ENCODE peak calls at places on chromosome 20, in five cellular contexts. One of them, this sample, is unnamed.

GRCh38 chr20:23507346-23507745 is 16.4 kb downstream of the CST8 start:
- DNase-seq in GM12891: no peak
- DNase-seq in GM12892: no peak
- DNase-seq in HCT116: no peak
- DNase-seq in GM23338: peak; percentile 36
- DNase-seq in this sample: no peak

GRCh38 chr20:53750827-53751393 is 157.3 kb upstream of the ZNF217 start:
- DNase-seq in GM23338: no peak
- DNase-seq in HCT116: no peak
- DNase-seq in GM12892: no peak
- DNase-seq in GM12891: no peak
- DNase-seq in this sample: peak; percentile 60

GRCh38 chr20:9059931-9060330 is 9.0 kb upstream of the PLCB4 start:
- DNase-seq in HCT116: no peak
- DNase-seq in GM12891: no peak
- DNase-seq in GM12892: no peak
- DNase-seq in GM23338: no peak
- DNase-seq in this sample: no peak

GRCh38 chr20:6104493-6105188 is 18.2 kb downstream of the FERMT1 start:
- DNase-seq in GM12892: no peak
- DNase-seq in GM23338: no peak
- DNase-seq in HCT116: no peak
- DNase-seq in GM12891: no peak
- DNase-seq in this sample: no peak

GRCh38 chr20:35602851-35603495 is 12.7 kb upstream of the SPAG4 start:
- DNase-seq in GM12892: no peak
- DNase-seq in HCT116: no peak
- DNase-seq in GM23338: no peak
- DNase-seq in GM12891: no peak
- DNase-seq in this sample: no peak

GRCh38 chr20:7609250-7609649 is 331.0 kb downstream of the HAO1 start:
- DNase-seq in GM12892: no peak
- DNase-seq in GM12891: no peak
- DNase-seq in GM23338: no peak
- DNase-seq in HCT116: no peak
- DNase-seq in this sample: no peak

GRCh38 chr20:62032606-62033368 is 32.9 kb downstream of the TAF4 start:
- DNase-seq in HCT116: no peak
- DNase-seq in GM12892: no peak
- DNase-seq in GM12891: no peak
- DNase-seq in GM23338: no peak
- DNase-seq in this sample: no peak

GRCh38 chr20:44810061-44810390 is 320 bp downstream of the RIMS4 start:
- DNase-seq in GM12891: peak; percentile 30
- DNase-seq in GM23338: peak; percentile 43
- DNase-seq in HCT116: no peak
- DNase-seq in GM12892: no peak
- DNase-seq in this sample: no peak

GRCh38 chr20:42701948-42702347 is 487.8 kb downstream of the PTPRT start:
- DNase-seq in GM12892: no peak
- DNase-seq in HCT116: no peak
- DNase-seq in GM12891: no peak
- DNase-seq in GM23338: no peak
- DNase-seq in this sample: no peak

GRCh38 chr20:35296101-35296554 is 3.9 kb upstream of the FAM83C start:
- DNase-seq in GM12892: no peak
- DNase-seq in HCT116: no peak
- DNase-seq in GM12891: no peak
- DNase-seq in GM23338: peak; percentile 23
- DNase-seq in this sample: no peak

GRCh38 chr20:57179265-57179664 is 87.2 kb downstream of the BMP7 start:
- DNase-seq in HCT116: no peak
- DNase-seq in GM23338: peak; percentile 28
- DNase-seq in GM12892: no peak
- DNase-seq in GM12891: no peak
- DNase-seq in this sample: no peak

GRCh38 chr20:14986026-14986655 is 648.7 kb upstream of the FLRT3 start:
- DNase-seq in GM23338: no peak
- DNase-seq in HCT116: no peak
- DNase-seq in GM12892: no peak
- DNase-seq in GM12891: no peak
- DNase-seq in this sample: no peak

GRCh38 chr20:38109657-38110524 is 55.2 kb downstream of the TGM2 start:
- DNase-seq in GM23338: no peak
- DNase-seq in GM12892: no peak
- DNase-seq in GM12891: no peak
- DNase-seq in HCT116: no peak
- DNase-seq in this sample: peak; percentile 30

GRCh38 chr20:38109025-38109541 is 56.0 kb downstream of the TGM2 start:
- DNase-seq in GM12892: no peak
- DNase-seq in GM23338: no peak
- DNase-seq in HCT116: no peak
- DNase-seq in GM12891: no peak
- DNase-seq in this sample: peak; percentile 52

GRCh38 chr20:38106461-38106860 is 58.6 kb downstream of the TGM2 start:
- DNase-seq in GM12891: no peak
- DNase-seq in GM12892: no peak
- DNase-seq in GM23338: no peak
- DNase-seq in HCT116: no peak
- DNase-seq in this sample: no peak

GRCh38 chr20:38110525-38111178 is 54.4 kb downstream of the TGM2 start:
- DNase-seq in GM12891: no peak
- DNase-seq in GM23338: no peak
- DNase-seq in HCT116: no peak
- DNase-seq in GM12892: no peak
- DNase-seq in this sample: no peak

GRCh38 chr20:38108438-38109024 is 56.5 kb downstream of the TGM2 start:
- DNase-seq in GM12891: no peak
- DNase-seq in GM12892: no peak
- DNase-seq in HCT116: no peak
- DNase-seq in GM23338: no peak
- DNase-seq in this sample: peak; percentile 48
- TF ChIP-seq POLR2AphosphoS5 in GM12891: no peak
- TF ChIP-seq POLR2AphosphoS5 in GM12892: no peak
- TF ChIP-seq POLR2AphosphoS5 in HCT116: no peak
- TF ChIP-seq POLR2AphosphoS5 in GM23338: no peak
- TF ChIP-seq POLR2AphosphoS5 in this sample: no peak

GRCh38 chr20:51189814-51190782 is 167.2 kb upstream of the KCNG1 start:
- DNase-seq in GM23338: no peak
- DNase-seq in GM12892: no peak
- DNase-seq in GM12891: no peak
- DNase-seq in HCT116: no peak
- DNase-seq in this sample: no peak
- TF ChIP-seq POLR2AphosphoS5 in GM23338: no peak
- TF ChIP-seq POLR2AphosphoS5 in GM12892: no peak
- TF ChIP-seq POLR2AphosphoS5 in GM12891: no peak
- TF ChIP-seq POLR2AphosphoS5 in HCT116: no peak
- TF ChIP-seq POLR2AphosphoS5 in this sample: no peak

GRCh38 chr20:50724112-50724724 is 7.2 kb upstream of the PARD6B start:
- DNase-seq in GM23338: no peak
- DNase-seq in GM12891: no peak
- DNase-seq in HCT116: no peak
- DNase-seq in GM12892: no peak
- DNase-seq in this sample: no peak

GRCh38 chr20:50726955-50727791 is 4.2 kb upstream of the PARD6B start:
- DNase-seq in GM12892: no peak
- DNase-seq in HCT116: no peak
- DNase-seq in GM12891: no peak
- DNase-seq in GM23338: no peak
- DNase-seq in this sample: no peak

GRCh38 chr20:50725722-50726000 is 5.7 kb upstream of the PARD6B start:
- DNase-seq in GM23338: no peak
- DNase-seq in GM12892: no peak
- DNase-seq in GM12891: no peak
- DNase-seq in HCT116: no peak
- DNase-seq in this sample: no peak

GRCh38 chr20:50723672-50724071 is 7.7 kb upstream of the PARD6B start:
- DNase-seq in GM12892: no peak
- DNase-seq in GM23338: no peak
- DNase-seq in HCT116: no peak
- DNase-seq in GM12891: no peak
- DNase-seq in this sample: no peak

GRCh38 chr20:50724851-50725721 is 6.3 kb upstream of the PARD6B start:
- DNase-seq in GM12892: no peak
- DNase-seq in HCT116: peak; percentile 91
- DNase-seq in GM23338: peak; percentile 62
- DNase-seq in GM12891: no peak
- DNase-seq in this sample: peak; percentile 73
- TF ChIP-seq POLR2AphosphoS5 in GM12892: no peak
- TF ChIP-seq POLR2AphosphoS5 in HCT116: peak; percentile 69
- TF ChIP-seq POLR2AphosphoS5 in GM23338: no peak
- TF ChIP-seq POLR2AphosphoS5 in GM12891: no peak
- TF ChIP-seq POLR2AphosphoS5 in this sample: no peak

GRCh38 chr20:31606928-31607639 is 2.0 kb downstream of the ID1 start:
- DNase-seq in HCT116: peak; percentile 93
- DNase-seq in GM12892: no peak
- DNase-seq in GM12891: no peak
- DNase-seq in GM23338: peak; percentile 67
- DNase-seq in this sample: no peak
- TF ChIP-seq POLR2AphosphoS5 in HCT116: peak; percentile 87
- TF ChIP-seq POLR2AphosphoS5 in GM12892: no peak
- TF ChIP-seq POLR2AphosphoS5 in GM12891: no peak
- TF ChIP-seq POLR2AphosphoS5 in GM23338: peak; percentile 1
- TF ChIP-seq POLR2AphosphoS5 in this sample: no peak

GRCh38 chr20:31845300-31845863 is at the start of gene FOXS1:
- DNase-seq in GM12891: no peak
- DNase-seq in GM23338: peak; percentile 60
- DNase-seq in HCT116: no peak
- DNase-seq in GM12892: no peak
- DNase-seq in this sample: no peak
- TF ChIP-seq POLR2AphosphoS5 in GM12891: no peak
- TF ChIP-seq POLR2AphosphoS5 in GM23338: no peak
- TF ChIP-seq POLR2AphosphoS5 in HCT116: no peak
- TF ChIP-seq POLR2AphosphoS5 in GM12892: no peak
- TF ChIP-seq POLR2AphosphoS5 in this sample: no peak

GRCh38 chr20:47795214-47795667 is 10.0 kb upstream of the SULF2 start:
- DNase-seq in GM12892: no peak
- DNase-seq in GM12891: no peak
- DNase-seq in GM23338: no peak
- DNase-seq in HCT116: no peak
- DNase-seq in this sample: peak; percentile 96

GRCh38 chr20:47790032-47790965 is 5.0 kb upstream of the SULF2 start:
- DNase-seq in HCT116: no peak
- DNase-seq in GM12891: no peak
- DNase-seq in GM12892: no peak
- DNase-seq in GM23338: no peak
- DNase-seq in this sample: no peak

GRCh38 chr20:47791084-47791599 is 5.9 kb upstream of the SULF2 start:
- DNase-seq in GM23338: no peak
- DNase-seq in GM12891: no peak
- DNase-seq in GM12892: no peak
- DNase-seq in HCT116: no peak
- DNase-seq in this sample: no peak

GRCh38 chr20:47789081-47789998 is 4.1 kb upstream of the SULF2 start:
- DNase-seq in HCT116: no peak
- DNase-seq in GM12892: no peak
- DNase-seq in GM23338: no peak
- DNase-seq in GM12891: no peak
- DNase-seq in this sample: no peak

DNA sequence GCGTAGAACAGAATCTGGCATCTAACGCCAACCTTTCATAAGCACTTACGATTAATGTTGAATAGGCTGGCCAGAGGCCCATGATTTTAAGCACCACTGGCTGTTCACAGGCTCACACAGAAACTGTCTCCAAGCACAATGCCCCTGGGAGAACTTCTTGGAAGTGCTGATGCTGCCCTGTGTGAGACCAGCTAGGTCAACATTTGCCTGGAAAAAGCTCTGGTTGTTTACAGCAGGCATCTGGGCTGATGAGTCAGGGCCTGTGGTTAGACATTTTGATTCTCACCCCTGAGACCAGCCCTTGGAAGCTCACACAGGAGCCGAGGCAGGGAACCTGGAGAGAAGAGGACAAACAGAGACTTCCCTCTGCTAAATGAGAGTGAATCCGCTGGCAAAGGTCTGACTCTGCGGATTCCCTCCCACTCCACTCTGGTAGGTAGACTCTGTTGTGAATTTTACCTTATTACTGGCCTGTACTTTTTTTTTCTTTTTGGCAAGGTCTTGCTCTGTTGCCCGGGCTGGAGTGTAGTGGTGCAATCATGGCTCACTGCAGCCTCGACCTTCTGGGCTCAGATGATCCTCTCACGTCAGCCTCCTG is 6.8 kb upstream of the SULF2 start:
- DNase-seq in GM23338: no peak
- DNase-seq in HCT116: no peak
- DNase-seq in GM12891: no peak
- DNase-seq in GM12892: no peak
- DNase-seq in this sample: peak; percentile 67
- TF ChIP-seq POLR2AphosphoS5 in GM23338: no peak
- TF ChIP-seq POLR2AphosphoS5 in HCT116: no peak
- TF ChIP-seq POLR2AphosphoS5 in GM12891: no peak
- TF ChIP-seq POLR2AphosphoS5 in GM12892: no peak
- TF ChIP-seq POLR2AphosphoS5 in this sample: no peak